ENCODE peak calls at places on chromosome 3, in eight cellular contexts. J is left lung, G is G401, C is cerebellar nuclear complex, V is cerebellar cortex, O is foreskin fibroblast, F is A549, P is mucosa of gallbladder. X is an unnamed sample.
A peak's percentile ranks its signal among the peaks of the same experiment; 100 is the strongest.

GRCh38 chr3:55899887-55900286 is 412.8 kb upstream of the WNT5A start:
- DNase-seq in J (no peak), G (no peak), C (no peak), V (no peak), O (no peak), F (peak; percentile 5), P (no peak), X (no peak)

GRCh38 chr3:66442254-66443249 is 58.3 kb downstream of the LRIG1 start:
- DNase-seq in J (peak; percentile 60), G (peak; percentile 63), C (no peak), V (peak; percentile 47), O (peak; percentile 91), F (no peak), P (peak; percentile 60), X (peak; percentile 73)

GRCh38 chr3:50170689-50171088 is 15.6 kb downstream of the SEMA3F start:
- DNase-seq in J (peak; percentile 53), G (no peak), C (no peak), V (no peak), O (peak; percentile 67), F (no peak), P (no peak), X (no peak)

GRCh38 chr3:111473550-111473949 is 68.4 kb upstream of the CD96 start:
- DNase-seq in J (no peak), G (no peak), C (no peak), V (no peak), O (no peak), F (no peak), P (no peak), X (no peak)

GRCh38 chr3:164417955-164418354 is 660.3 kb downstream of the SI start:
- DNase-seq in J (no peak), G (no peak), C (no peak), V (no peak), O (no peak), F (no peak), P (no peak), X (no peak)

GRCh38 chr3:20340324-20340928 is 154.4 kb upstream of the SGO1 start:
- DNase-seq in J (peak; percentile 38), G (peak; percentile 86), C (peak; percentile 38), V (peak; percentile 85), O (peak; percentile 88), F (peak; percentile 35), P (peak; percentile 83), X (peak; percentile 73)

GRCh38 chr3:69463546-69463945 is 77.7 kb upstream of the FRMD4B start:
- DNase-seq in J (no peak), G (no peak), C (no peak), V (no peak), O (no peak), F (no peak), P (no peak), X (no peak)

GRCh38 chr3:140022061-140022781 is 87.2 kb downstream of the CLSTN2 start:
- DNase-seq in J (no peak), G (peak; percentile 82), C (peak; percentile 18), V (peak; percentile 74), O (no peak), F (no peak), P (peak; percentile 25), X (no peak)

GRCh38 chr3:66610548-66610909 is 109.7 kb upstream of the LRIG1 start:
- DNase-seq in J (no peak), G (no peak), C (no peak), V (no peak), O (no peak), F (no peak), P (no peak), X (no peak)

GRCh38 chr3:158520433-158520832 is 50.6 kb upstream of the MLF1 start:
- DNase-seq in J (no peak), G (no peak), C (no peak), V (no peak), O (peak; percentile 63), F (no peak), P (no peak), X (no peak)

GRCh38 chr3:81886081-81886480 is 124.6 kb upstream of the GBE1 start:
- DNase-seq in J (no peak), G (no peak), C (no peak), V (no peak), O (peak; percentile 69), F (no peak), P (no peak), X (no peak)

GRCh38 chr3:24886511-24886910 is 391.9 kb upstream of the THRB start:
- DNase-seq in J (no peak), G (no peak), C (no peak), V (no peak), O (no peak), F (no peak), P (no peak), X (no peak)

GRCh38 chr3:169082634-169083033 is 580.9 kb downstream of the MECOM start:
- DNase-seq in J (no peak), G (no peak), C (no peak), V (no peak), O (no peak), F (no peak), P (no peak), X (no peak)

GRCh38 chr3:150237490-150237889 is 170.6 kb upstream of the TSC22D2 start:
- DNase-seq in J (no peak), G (peak; percentile 75), C (peak; percentile 10), V (peak; percentile 69), O (peak; percentile 49), F (no peak), P (no peak), X (no peak)

X was measured in left lobe of liver.